ENCODE peak calls at places on chromosomes 16 and 17, in seven cellular contexts. T is SK-N-SH; R is NT2/D1; A is CD8-positive, alpha-beta T cell; E is mesendoderm; H is upper lobe of right lung; G is ascending aorta. Z is an unnamed sample.
A peak's percentile ranks its signal among the peaks of the same experiment; 100 is the strongest.

GRCh38 chr16:29226782-29227181 is 179.7 kb downstream of the NPIPB11 start:
- DNase-seq in R (no peak), H (no peak), G (no peak), T (no peak), A (no peak), E (no peak), Z (no peak)

GRCh38 chr17:51371732-51372151 is 111.4 kb downstream of the UTP18 start:
- DNase-seq in A (peak; percentile 17), T (peak; percentile 85), R (peak; percentile 67), H (no peak), E (peak; percentile 93), G (no peak), Z (peak; percentile 55)

GRCh38 chr16:49830873-49831272 is 25.0 kb downstream of the ZNF423 start:
- DNase-seq in A (no peak), G (no peak), R (no peak), E (no peak), T (no peak), H (no peak), Z (no peak)

GRCh38 chr16:4315185-4316102 is at the start of gene GLIS2:
- DNase-seq in G (peak; percentile 84), A (no peak), H (peak; percentile 92), T (peak; percentile 94), E (peak; percentile 91), R (no peak), Z (peak; percentile 39)

GRCh38 chr16:30926937-30927788 is 3.8 kb downstream of the FBXL19 start:
- DNase-seq in T (no peak), E (no peak), A (no peak), H (no peak), R (no peak), G (no peak), Z (no peak)

GRCh38 chr17:56929362-56929969 is 15.6 kb upstream of the TRIM25 start:
- DNase-seq in T (no peak), A (no peak), H (no peak), E (peak; percentile 68), R (no peak), G (no peak), Z (no peak)

GRCh38 chr16:89670496-89671431 is 13.1 kb downstream of the SPATA33 start:
- DNase-seq in T (no peak), G (no peak), R (no peak), E (no peak), A (no peak), H (no peak), Z (no peak)

GRCh38 chr17:56514264-56514663 is 79.2 kb upstream of the NOG start:
- DNase-seq in A (no peak), R (no peak), T (no peak), G (no peak), E (no peak), H (no peak), Z (no peak)

GRCh38 chr17:62714016-62714777 is 86.7 kb downstream of the MRC2 start:
- DNase-seq in E (no peak), H (no peak), A (no peak), T (no peak), G (peak; percentile 22), R (no peak), Z (no peak)

GRCh38 chr17:57391076-57391825 is 134.9 kb downstream of the MSI2 start:
- DNase-seq in T (no peak), E (peak; percentile 67), R (no peak), G (no peak), H (no peak), A (no peak), Z (no peak)

GRCh38 chr17:32208436-32208835 is 57.2 kb upstream of the RHBDL3 start:
- DNase-seq in H (no peak), G (no peak), R (no peak), E (no peak), T (no peak), A (no peak), Z (no peak)

GRCh38 chr16:74984194-74984669 is 691 bp downstream of the WDR59 start:
- DNase-seq in E (no peak), H (no peak), T (no peak), R (no peak), A (no peak), G (no peak), Z (no peak)

GRCh38 chr17:63774141-63774981 is at the start of gene DDX42:
- DNase-seq in E (peak; percentile 72), G (peak; percentile 93), R (peak; percentile 28), A (peak; percentile 84), T (peak; percentile 75), H (peak; percentile 94), Z (no peak)
- H3K36me3 ChIP-seq in E (peaks cover 2% of the 10 kb centered on the region), G (peaks cover 6% of the 10 kb centered on the region), R (peaks cover 56% of the 10 kb centered on the region), A (no peaks in the 10 kb centered on the region), T (peaks cover 36% of the 10 kb centered on the region), H (peaks cover 25% of the 10 kb centered on the region), Z (peaks cover 3% of the 10 kb centered on the region)

GRCh38 chr17:4189280-4189679 is 46.3 kb downstream of the CYB5D2 start:
- DNase-seq in E (no peak), T (no peak), G (no peak), A (no peak), H (no peak), R (no peak), Z (no peak)
- H3K36me3 ChIP-seq in E (peaks cover 5% of the 10 kb centered on the region), T (peaks cover 21% of the 10 kb centered on the region), G (peaks cover 45% of the 10 kb centered on the region), A (peaks cover 19% of the 10 kb centered on the region), H (peaks cover 74% of the 10 kb centered on the region), R (peaks cover 69% of the 10 kb centered on the region), Z (no peaks in the 10 kb centered on the region)

GRCh38 chr16:22337045-22337444 is 37.4 kb downstream of the CDR2 start:
- DNase-seq in E (peak; percentile 16), A (no peak), G (no peak), R (no peak), T (no peak), H (no peak), Z (peak; percentile 2)

GRCh38 chr16:22336581-22336980 is 37.8 kb downstream of the CDR2 start:
- DNase-seq in T (no peak), A (no peak), R (no peak), E (no peak), H (no peak), G (no peak), Z (peak; percentile 4)

GRCh38 chr16:22335668-22336246 is 38.5 kb downstream of the POLR3E start:
- DNase-seq in A (no peak), E (no peak), T (no peak), H (no peak), G (no peak), R (no peak), Z (no peak)

GRCh38 chr16:22330326-22330725 is 33.1 kb downstream of the POLR3E start:
- DNase-seq in A (no peak), E (no peak), H (no peak), G (no peak), T (no peak), R (no peak), Z (no peak)

GRCh38 chr16:22333457-22333994 is 36.3 kb downstream of the POLR3E start:
- DNase-seq in T (no peak), R (no peak), G (no peak), E (no peak), A (no peak), H (no peak), Z (no peak)
- H3K36me3 ChIP-seq in T (peaks cover 46% of the 10 kb centered on the region), R (peaks cover 68% of the 10 kb centered on the region), G (peaks cover 41% of the 10 kb centered on the region), E (peaks cover 7% of the 10 kb centered on the region), A (peaks cover 23% of the 10 kb centered on the region), H (peaks cover 61% of the 10 kb centered on the region), Z (peaks cover 14% of the 10 kb centered on the region)

GRCh38 chr17:29524692-29525091 is 42.1 kb downstream of the ABHD15 start:
- DNase-seq in G (no peak), H (no peak), R (no peak), E (no peak), A (no peak), T (no peak), Z (no peak)
- H3K36me3 ChIP-seq in G (peaks cover 59% of the 10 kb centered on the region), H (peaks cover 90% of the 10 kb centered on the region), R (peaks cover 19% of the 10 kb centered on the region), E (no peaks in the 10 kb centered on the region), A (peaks cover 18% of the 10 kb centered on the region), T (peaks cover 57% of the 10 kb centered on the region), Z (peaks cover 3% of the 10 kb centered on the region)

DNA sequence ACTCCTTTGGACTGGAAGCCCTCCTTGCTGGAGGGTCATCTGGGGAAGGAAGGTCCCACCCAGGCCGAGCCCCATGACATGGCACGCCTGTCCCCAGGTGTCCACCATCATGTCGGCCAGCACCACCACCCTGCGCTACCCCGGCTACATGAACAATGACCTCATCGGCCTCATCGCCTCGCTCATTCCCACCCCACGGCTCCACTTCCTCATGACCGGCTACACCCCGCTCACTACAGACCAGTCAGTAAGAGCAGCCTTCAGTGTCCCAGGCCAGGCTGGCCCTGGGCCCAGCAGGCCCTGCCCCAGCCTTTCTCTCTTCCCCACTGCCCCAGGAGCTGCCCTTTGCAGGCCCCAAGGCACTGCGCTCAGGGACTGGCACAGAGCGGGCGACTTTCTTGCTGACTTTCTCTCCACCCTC is 6.5 kb downstream of the TUBG2 start:
- DNase-seq in H (no peak), G (peak; percentile 64), T (no peak), E (no peak), R (no peak), A (no peak), Z (no peak)
- H3K36me3 ChIP-seq in H (peaks cover 49% of the 10 kb centered on the region), G (peaks cover 51% of the 10 kb centered on the region), T (peaks cover 46% of the 10 kb centered on the region), E (no peaks in the 10 kb centered on the region), R (peaks cover 62% of the 10 kb centered on the region), A (no peaks in the 10 kb centered on the region), Z (peaks cover 5% of the 10 kb centered on the region)

DNA sequence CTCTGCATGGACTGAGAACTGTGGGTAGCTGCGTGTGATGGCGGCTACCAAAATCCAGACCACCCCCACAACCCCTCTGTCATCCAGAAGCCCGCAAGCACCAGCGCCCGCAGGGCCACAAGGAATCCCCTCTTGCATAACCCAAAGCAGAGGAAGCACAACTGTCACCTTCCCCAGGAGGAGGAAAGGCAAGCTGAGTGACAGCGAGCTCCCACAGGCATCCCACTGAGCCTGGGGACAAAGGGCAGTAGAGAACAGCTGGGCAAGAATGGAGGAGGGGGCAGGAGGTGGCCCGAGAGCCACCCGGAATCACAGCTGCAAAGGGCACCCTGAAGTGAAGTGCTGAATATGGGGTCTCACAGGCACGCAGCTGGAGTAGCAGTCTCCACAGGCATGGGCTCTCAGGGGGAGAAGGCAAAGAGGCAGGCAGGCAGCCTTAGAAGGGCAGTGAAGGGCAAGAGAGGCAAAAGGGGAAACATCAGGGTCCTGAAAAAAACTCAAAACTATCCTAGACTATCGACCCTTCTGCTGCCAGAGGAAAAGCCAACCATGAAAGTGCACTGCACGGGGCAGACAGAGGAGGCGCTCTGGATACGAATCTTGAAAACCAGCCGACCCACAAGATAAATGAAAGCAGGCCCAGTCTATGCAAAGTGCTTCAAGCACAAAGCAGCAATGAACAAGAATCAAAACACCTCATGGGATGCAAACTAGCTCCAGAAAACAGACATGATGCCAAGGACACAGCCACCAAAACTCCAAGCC is 17.1 kb downstream of the USP36 start:
- DNase-seq in G (no peak), R (no peak), H (no peak), E (no peak), A (no peak), T (no peak), Z (no peak)
- H3K36me3 ChIP-seq in G (peaks cover 89% of the 10 kb centered on the region), R (peaks cover 96% of the 10 kb centered on the region), H (peaks cover 99% of the 10 kb centered on the region), E (peaks cover 24% of the 10 kb centered on the region), A (peaks cover 64% of the 10 kb centered on the region), T (peaks cover 54% of the 10 kb centered on the region), Z (peaks cover 23% of the 10 kb centered on the region)

Z was measured in MM.1S.